ENCODE peak calls at places on chromosomes 3 and 15, in six cellular contexts. C is upper lobe of right lung, M is endodermal cell, H is mammary epithelial cell, J is cardiac muscle cell, S is right atrium auricular region. L is an unnamed sample.

GRCh38 chr3:15284121-15284889 is 48.1 kb downstream of the SH3BP5 start:
- DNase-seq in S (no peak), C (no peak), H (no peak), J (no peak), M (no peak), L (no peak)

GRCh38 chr15:66923438-66923881 is 141.9 kb upstream of the SMAD3 start:
- DNase-seq in J (no peak), H (no peak), C (no peak), M (peak), S (no peak), L (no peak)

GRCh38 chr3:71962561-71963240 is 177.8 kb upstream of the PROK2 start:
- DNase-seq in J (no peak), M (no peak), H (peak), C (no peak), S (no peak), L (no peak)

GRCh38 chr3:129195731-129196256 is 12.1 kb upstream of the CNBP start:
- DNase-seq in C (no peak), S (peak), H (peak), M (no peak), J (peak), L (peak)

GRCh38 chr3:185283374-185283935 is 29.6 kb upstream of the EHHADH start:
- DNase-seq in M (no peak), C (no peak), S (no peak), H (peak), J (peak), L (no peak)

GRCh38 chr3:141485578-141486415 is 1.0 kb upstream of the RASA2 start:
- DNase-seq in S (no peak), H (peak), J (peak), C (no peak), M (no peak), L (no peak)

GRCh38 chr3:150371741-150372254 is 36.3 kb upstream of the TSC22D2 start:
- DNase-seq in S (peak), J (peak), H (peak), C (no peak), M (no peak), L (peak)

GRCh38 chr3:37922721-37923575 is 61.3 kb downstream of the CTDSPL start:
- DNase-seq in S (no peak), C (no peak), J (peak), M (no peak), H (no peak), L (peak)

GRCh38 chr3:10286596-10287295 is 6.0 kb downstream of the GHRL start:
- DNase-seq in C (no peak), H (peak), J (peak), S (no peak), M (peak), L (peak)

GRCh38 chr3:46119709-46120498 is 88.2 kb downstream of the CCR1 start:
- DNase-seq in H (no peak), C (no peak), J (no peak), S (no peak), M (no peak), L (no peak)

GRCh38 chr3:16334909-16335308 is 69.9 kb downstream of the OXNAD1 start:
- DNase-seq in H (no peak), S (no peak), J (peak), M (no peak), C (no peak), L (no peak)

GRCh38 chr3:155281892-155282291 is 11.6 kb downstream of the STRIT1 start:
- DNase-seq in H (no peak), J (peak), M (no peak), S (no peak), C (no peak), L (no peak)

GRCh38 chr15:63362196-63362595 is 19.4 kb downstream of the CA12 start:
- DNase-seq in M (no peak), S (no peak), J (peak), C (peak), H (no peak), L (no peak)

GRCh38 chr3:149313542-149313941 is 19.9 kb downstream of the TM4SF18 start:
- DNase-seq in M (no peak), J (no peak), C (no peak), S (no peak), H (no peak), L (no peak)

GRCh38 chr15:69456208-69457166 is 3.9 kb downstream of the RPLP1 start:
- DNase-seq in C (no peak), M (peak), H (no peak), J (no peak), S (no peak), L (no peak)

GRCh38 chr15:64894395-64895056 is 17.2 kb upstream of the ANKDD1A start:
- DNase-seq in M (peak), C (no peak), S (no peak), J (no peak), H (no peak), L (no peak)

GRCh38 chr3:194133661-194134230 is 2.2 kb upstream of the HES1 start:
- DNase-seq in M (peak), C (peak), H (peak), S (peak), J (peak), L (peak)

GRCh38 chr15:41840673-41841072 is 2.0 kb downstream of the PLA2G4B start:
- DNase-seq in J (no peak), C (no peak), M (no peak), H (no peak), S (no peak), L (no peak)

GRCh38 chr3:40324621-40325020 is 15.1 kb downstream of the EIF1B start:
- DNase-seq in S (no peak), M (no peak), H (no peak), C (no peak), J (no peak), L (no peak)

GRCh38 chr3:141998674-141999290 is 122.3 kb downstream of the ATP1B3 start:
- DNase-seq in J (peak), C (no peak), H (peak), S (no peak), M (no peak), L (no peak)

GRCh38 chr3:12895391-12896205 is 54.2 kb upstream of the RPL32 start:
- DNase-seq in J (no peak), C (no peak), H (peak), S (no peak), M (no peak), L (no peak)

GRCh38 chr3:76561494-76562242 is 478.2 kb upstream of the ROBO2 start:
- DNase-seq in C (no peak), J (no peak), S (no peak), M (no peak), H (no peak), L (no peak)

GRCh38 chr3:170471149-170471548 is 52.5 kb downstream of the CLDN11 start:
- DNase-seq in J (no peak), C (no peak), S (no peak), H (no peak), M (no peak), L (no peak)

GRCh38 chr3:12198301-12198700 is 39.6 kb upstream of the TIMP4 start:
- DNase-seq in M (no peak), S (no peak), J (peak), H (peak), C (no peak), L (no peak)

GRCh38 chr3:179250803-179251476 is at the start of gene KCNMB3:
- DNase-seq in S (no peak), J (no peak), C (no peak), H (no peak), M (no peak), L (no peak)

GRCh38 chr3:50205719-50206276 is 727 bp downstream of the SLC38A3 start:
- DNase-seq in S (no peak), C (no peak), H (no peak), J (no peak), M (peak), L (no peak)

GRCh38 chr15:40511472-40512133 is 40.8 kb downstream of the CHST14 start:
- DNase-seq in S (no peak), J (peak), H (peak), C (peak), M (peak), L (peak)

GRCh38 chr3:62128028-62128427 is 245.3 kb downstream of the FEZF2 start:
- DNase-seq in H (no peak), J (peak), S (no peak), M (no peak), C (no peak), L (peak)

GRCh38 chr3:17111556-17111955 is 226.8 kb downstream of the PLCL2 start:
- DNase-seq in M (no peak), C (no peak), H (no peak), S (no peak), J (no peak), L (no peak)

GRCh38 chr15:70140543-70141375 is 43.0 kb upstream of the TLE3 start:
- DNase-seq in M (peak), J (peak), S (no peak), C (peak), H (peak), L (no peak)

GRCh38 chr3:48434591-48435222 is 4.8 kb upstream of the PLXNB1 start:
- DNase-seq in J (no peak), H (no peak), C (peak), M (no peak), S (no peak), L (no peak)

GRCh38 chr3:48431224-48432029 is 1.5 kb upstream of the PLXNB1 start:
- DNase-seq in C (no peak), H (no peak), J (no peak), M (no peak), S (no peak), L (no peak)

GRCh38 chr3:48433472-48434118 is 3.7 kb upstream of the PLXNB1 start:
- DNase-seq in H (peak), C (peak), S (peak), M (no peak), J (peak), L (peak)

GRCh38 chr3:48430359-48431101 is 644 bp upstream of the PLXNB1 start:
- DNase-seq in J (peak), H (no peak), C (peak), M (no peak), S (no peak), L (no peak)

DNA sequence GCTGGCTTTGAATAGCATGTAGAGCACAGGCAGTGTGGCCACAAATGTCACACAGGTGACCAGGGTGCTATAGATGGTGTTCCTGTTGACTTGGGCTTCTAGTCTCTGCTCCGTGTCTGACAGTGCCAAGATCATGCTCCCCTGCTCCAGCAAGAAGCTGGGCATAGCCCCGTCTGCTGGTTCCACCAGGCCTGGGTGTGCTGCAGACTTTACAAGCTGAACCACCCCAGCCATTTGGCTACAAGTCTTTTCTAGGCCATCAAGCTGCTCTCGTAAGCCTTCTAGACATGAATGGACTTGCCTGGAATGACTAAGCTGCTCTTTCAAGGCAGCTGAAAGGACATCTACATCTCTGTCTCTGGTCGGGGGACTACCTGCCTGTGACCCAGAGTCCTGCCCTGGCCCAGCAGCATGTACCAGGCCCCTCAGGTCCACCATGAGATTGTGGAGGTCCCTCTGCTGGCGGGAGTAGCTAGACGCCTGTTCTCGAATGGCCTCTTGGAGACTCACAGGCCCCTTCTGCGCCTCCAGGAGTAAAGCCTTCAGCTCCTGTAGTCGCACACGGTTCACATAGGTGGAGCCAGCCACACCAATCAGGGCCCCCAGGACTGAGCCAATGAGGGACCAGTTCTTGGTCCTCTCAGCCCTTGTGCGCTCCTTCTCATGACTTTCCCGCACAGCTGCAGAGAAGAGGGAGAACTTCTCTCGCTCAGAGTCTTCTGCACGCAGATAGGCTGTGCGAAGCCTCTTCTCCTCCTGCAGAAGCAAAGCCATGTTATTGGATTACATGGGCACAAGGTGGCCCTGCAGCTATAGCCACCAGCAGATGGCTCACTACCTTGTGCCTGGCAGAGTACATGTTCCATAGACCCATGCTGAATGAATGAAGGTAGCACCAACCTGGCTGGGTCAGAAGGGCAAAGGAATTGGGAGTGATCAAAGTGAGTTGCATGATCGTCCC is 2.8 kb upstream of the PLXNB1 start:
- DNase-seq in H (peak), C (no peak), M (peak), S (no peak), J (no peak), L (peak)
- TF ChIP-seq CTCF in H (no peak), C (no peak), M (peak), S (peak), J (no peak), L (no peak)

DNA sequence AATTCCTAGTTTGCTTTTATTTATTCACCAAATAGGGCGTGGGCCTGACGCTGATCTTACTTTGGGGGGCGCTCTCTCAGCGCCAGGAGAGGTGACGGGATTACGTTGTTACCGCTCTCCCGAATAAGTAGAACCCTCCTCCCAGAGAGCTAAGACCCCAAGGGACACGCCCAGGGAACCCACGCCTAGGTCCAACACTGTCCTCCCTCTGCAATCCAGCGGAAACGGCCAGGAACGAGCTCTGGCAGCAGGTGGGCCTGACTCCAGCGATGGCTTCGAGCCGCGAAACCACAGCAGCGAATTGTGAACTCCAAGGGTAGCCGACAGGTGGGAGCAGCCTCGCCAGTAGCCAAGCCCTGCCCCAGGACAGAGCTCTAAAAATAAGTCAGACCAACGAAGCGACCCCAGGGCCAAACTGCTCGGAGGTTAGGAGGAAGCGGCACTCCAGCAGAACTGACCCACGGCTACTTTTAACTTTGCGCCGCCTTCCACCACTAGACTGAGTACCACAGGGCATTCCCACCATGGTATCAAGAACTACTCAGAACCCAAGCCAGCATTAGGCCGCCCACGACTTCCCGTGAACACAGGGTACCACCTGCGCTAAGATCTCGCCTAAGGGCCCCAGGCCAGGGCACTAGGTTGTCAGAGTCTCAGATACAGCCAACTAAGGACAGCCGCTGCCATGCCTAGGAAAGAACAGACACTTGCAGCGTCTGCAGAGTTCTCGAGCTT is 1.6 kb upstream of the SIN3A start:
- DNase-seq in H (peak), S (peak), C (peak), J (peak), M (peak), L (peak)
- TF ChIP-seq CTCF in H (no peak), S (peak), C (peak), J (peak), M (peak), L (no peak)

DNA sequence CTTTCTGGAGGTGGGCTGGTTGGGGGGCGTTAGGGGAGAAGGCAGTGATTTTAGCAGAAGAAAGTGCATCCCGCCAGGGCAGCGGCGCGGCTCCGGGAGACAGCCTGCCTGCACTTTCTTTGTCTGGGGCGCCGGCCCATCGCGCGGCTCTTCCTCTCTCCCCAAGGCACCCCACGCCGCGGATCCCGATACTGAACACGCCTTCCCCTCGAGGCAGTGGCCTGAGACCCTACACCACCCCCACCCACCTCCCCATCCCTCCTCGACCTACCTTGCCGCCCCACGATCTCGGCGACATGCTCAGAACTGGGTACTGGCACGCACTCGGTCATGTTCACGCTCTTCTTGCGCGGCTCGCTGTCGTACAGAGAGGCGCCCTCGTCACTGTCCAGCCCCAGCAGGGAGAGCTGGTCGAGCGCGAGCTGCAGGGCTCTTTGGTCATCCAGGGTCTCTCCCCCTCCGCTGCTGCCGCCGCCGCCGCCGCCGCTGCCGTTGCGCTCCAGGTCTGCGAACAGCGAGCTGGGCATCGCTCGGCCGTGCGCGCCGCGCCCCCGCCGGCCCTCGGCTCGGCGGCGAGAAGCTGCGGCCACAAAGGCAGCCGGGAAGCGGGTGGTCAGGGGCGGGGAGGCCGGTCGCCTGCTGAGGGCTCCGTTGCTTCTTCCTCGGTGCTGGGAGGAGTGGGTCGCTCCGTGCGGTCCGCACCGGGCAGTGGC is 483 bp downstream of the MEX3B start:
- DNase-seq in J (peak), S (peak), H (peak), C (no peak), M (peak), L (peak)
- TF ChIP-seq CTCF in J (no peak), S (peak), H (no peak), C (no peak), M (no peak), L (no peak)

GRCh38 chr3:172625404-172625803 is 85.5 kb downstream of the NCEH1 start:
- DNase-seq in J (peak), C (no peak), S (no peak), M (no peak), H (peak), L (no peak)

GRCh38 chr3:172622156-172622555 is 88.7 kb downstream of the NCEH1 start:
- DNase-seq in J (no peak), H (no peak), C (no peak), S (no peak), M (peak), L (no peak)

GRCh38 chr3:172624999-172625398 is 85.9 kb downstream of the NCEH1 start:
- DNase-seq in S (no peak), J (no peak), H (no peak), C (no peak), M (no peak), L (no peak)

GRCh38 chr3:172626241-172626640 is 84.6 kb downstream of the NCEH1 start:
- DNase-seq in M (no peak), S (no peak), H (peak), C (no peak), J (peak), L (no peak)

DNA sequence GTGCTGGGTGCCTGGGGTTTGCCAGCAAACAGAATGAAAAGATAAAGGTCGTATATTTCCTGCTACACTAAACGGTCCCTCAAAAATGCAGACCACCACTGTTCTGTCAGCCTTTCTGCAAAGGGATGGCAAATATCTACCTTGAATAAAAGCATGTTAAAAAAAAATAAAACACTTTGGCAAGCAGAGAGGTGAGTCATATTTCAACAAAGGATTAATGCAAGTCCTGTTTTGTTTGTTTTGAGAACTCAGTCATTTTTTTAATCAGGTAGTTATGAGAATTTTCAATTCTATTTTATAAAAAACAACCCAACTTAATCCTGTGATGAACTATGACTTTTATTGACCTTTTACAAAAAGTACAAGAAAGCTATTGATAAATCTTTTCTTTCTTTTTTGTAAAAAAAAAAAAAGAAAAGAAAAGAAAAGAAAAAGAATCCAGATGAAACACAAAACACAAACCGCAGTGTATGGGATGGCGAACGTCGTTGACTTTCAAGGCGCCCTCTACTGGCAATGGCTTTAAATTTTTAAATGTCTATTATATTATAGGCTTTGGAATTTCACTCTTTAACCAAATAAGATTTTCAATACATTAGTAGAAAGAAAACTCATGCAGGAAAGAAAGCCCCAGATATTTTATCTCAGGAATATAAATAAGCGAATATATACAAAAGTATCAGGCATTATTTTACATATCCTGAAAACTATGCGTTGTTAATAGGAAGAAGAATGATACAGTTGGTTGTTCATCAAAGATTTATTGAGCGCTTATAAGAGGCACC is 87.8 kb downstream of the NCEH1 start:
- DNase-seq in H (peak), J (peak), C (no peak), S (no peak), M (peak), L (no peak)
- TF ChIP-seq CTCF in H (peak), J (peak), C (peak), S (peak), M (peak), L (no peak)

GRCh38 chr3:125054436-125055164 is 1.2 kb downstream of the HEG1 start:
- DNase-seq in J (peak), H (peak), M (peak), C (no peak), S (no peak), L (no peak)

GRCh38 chr3:125053304-125053699 is 2.5 kb downstream of the HEG1 start:
- DNase-seq in H (no peak), J (no peak), C (no peak), M (no peak), S (no peak), L (no peak)

GRCh38 chr3:125055913-125056705 is at the start of gene HEG1:
- DNase-seq in C (peak), H (peak), J (peak), M (peak), S (peak), L (peak)

GRCh38 chr3:125057186-125057850 is 1.5 kb upstream of the HEG1 start:
- DNase-seq in H (peak), C (no peak), J (peak), M (peak), S (no peak), L (no peak)

GRCh38 chr3:125055165-125055912 is 458 bp downstream of the HEG1 start:
- DNase-seq in J (peak), M (peak), S (no peak), H (no peak), C (no peak), L (no peak)
- TF ChIP-seq CTCF in J (no peak), M (no peak), S (no peak), H (no peak), C (no peak), L (no peak)

L was measured in lower leg skin.